ENCODE peak calls at places on chromosomes 16 and 17, in six cellular contexts. W, M, S, X, O and K are unnamed samples.

GRCh38 chr16:67881557-67882220 is 3.0 kb upstream of the NRN1L start:
- DNase-seq in W (no peak), M (no peak), S (no peak), X (peak; percentile 53), O (peak; percentile 59), K (no peak)

GRCh38 chr17:33284022-33284421 is 9.1 kb downstream of the ASIC2 start:
- DNase-seq in W (peak; percentile 70), M (no peak), S (no peak), X (no peak), O (no peak), K (no peak)

GRCh38 chr16:86886651-86887050 is 308.3 kb downstream of the FOXL1 start:
- DNase-seq in W (no peak), M (no peak), S (no peak), X (no peak), O (no peak), K (no peak)

GRCh38 chr17:58837699-58838098 is 82.0 kb downstream of the PPM1E start:
- DNase-seq in W (no peak), M (no peak), S (no peak), X (no peak), O (no peak), K (no peak)

GRCh38 chr16:75909746-75910145 is 183.5 kb upstream of the CPHXL start:
- DNase-seq in W (no peak), M (no peak), S (no peak), X (no peak), O (no peak), K (no peak)

GRCh38 chr16:53511084-53511402 is 8.0 kb upstream of the AKTIP start:
- DNase-seq in W (no peak), M (no peak), S (no peak), X (no peak), O (no peak), K (no peak)

GRCh38 chr17:42531455-42532354 is 4.3 kb upstream of the NAGLU start:
- DNase-seq in W (peak; percentile 61), M (peak; percentile 83), S (peak; percentile 60), X (peak; percentile 77), O (peak; percentile 56), K (peak; percentile 77)

GRCh38 chr17:16353702-16354174 is 469 bp upstream of the CENPV start:
- DNase-seq in W (no peak), M (no peak), S (no peak), X (no peak), O (no peak), K (peak; percentile 78)

GRCh38 chr17:35963663-35964062 is 17.6 kb downstream of the CCL16 start:
- DNase-seq in W (no peak), M (no peak), S (no peak), X (no peak), O (no peak), K (no peak)

GRCh38 chr16:87765473-87765775 is 362 bp downstream of the KLHDC4 start:
- DNase-seq in W (no peak), M (no peak), S (peak; percentile 55), X (peak; percentile 19), O (no peak), K (no peak)

GRCh38 chr16:89449726-89450335 is 40.5 kb downstream of the ANKRD11 start:
- DNase-seq in W (no peak), M (no peak), S (no peak), X (no peak), O (no peak), K (no peak)

GRCh38 chr17:41322264-41322902 is 6.9 kb upstream of the KRTAP17-1 start:
- DNase-seq in W (no peak), M (peak; percentile 39), S (no peak), X (no peak), O (peak; percentile 21), K (peak; percentile 29)

GRCh38 chr17:82830249-82830661 is 9.6 kb downstream of the ZNF750 start:
- DNase-seq in W (no peak), M (no peak), S (no peak), X (peak; percentile 90), O (no peak), K (no peak)

GRCh38 chr17:79922798-79923197 is 83.6 kb upstream of the CBX4 start:
- DNase-seq in W (no peak), M (no peak), S (no peak), X (no peak), O (no peak), K (no peak)

GRCh38 chr17:42045719-42046118 is 4.7 kb downstream of the C17orf113 start:
- DNase-seq in W (no peak), M (no peak), S (no peak), X (no peak), O (no peak), K (no peak)

GRCh38 chr17:27929990-27930389 is 36.8 kb upstream of the LYRM9 start:
- DNase-seq in W (no peak), M (no peak), S (no peak), X (no peak), O (no peak), K (no peak)

GRCh38 chr17:82219753-82220709 is 7.4 kb upstream of the CCDC57 start:
- DNase-seq in W (no peak), M (no peak), S (no peak), X (no peak), O (no peak), K (no peak)

GRCh38 chr16:72124761-72125634 is 31.4 kb downstream of the DHX38 start:
- DNase-seq in W (no peak), M (peak; percentile 81), S (peak; percentile 75), X (peak; percentile 69), O (peak; percentile 73), K (peak; percentile 87)

GRCh38 chr17:62692721-62693431 is 65.4 kb downstream of the MRC2 start:
- DNase-seq in W (no peak), M (peak; percentile 74), S (peak; percentile 32), X (no peak), O (no peak), K (no peak)

GRCh38 chr17:7897773-7898172 is 9.2 kb downstream of the CHD3 start:
- DNase-seq in W (no peak), M (peak; percentile 16), S (no peak), X (no peak), O (peak; percentile 42), K (no peak)

GRCh38 chr16:80254970-80255369 is 285.8 kb upstream of the DYNLRB2 start:
- DNase-seq in W (no peak), M (no peak), S (no peak), X (no peak), O (no peak), K (no peak)

GRCh38 chr16:82888616-82889015 is 261.8 kb downstream of the CDH13 start:
- DNase-seq in W (no peak), M (no peak), S (no peak), X (no peak), O (no peak), K (no peak)

GRCh38 chr16:67431077-67431804 is at the start of gene HSD11B2:
- DNase-seq in W (no peak), M (no peak), S (peak; percentile 49), X (peak; percentile 52), O (peak; percentile 64), K (peak; percentile 65)

GRCh38 chr16:35295856-35296255 is 1836.4 kb downstream of the TP53TG3F start:
- DNase-seq in W (no peak), M (no peak), S (no peak), X (no peak), O (no peak), K (no peak)

GRCh38 chr17:82938486-82939212 is 98.8 kb upstream of the ZNF750 start:
- DNase-seq in W (no peak), M (no peak), S (no peak), X (no peak), O (no peak), K (no peak)

GRCh38 chr17:61833536-61834203 is 29.7 kb downstream of the BRIP1 start:
- DNase-seq in W (no peak), M (no peak), S (no peak), X (no peak), O (no peak), K (no peak)